ENCODE peak calls at places on chromosomes 6 and 20, in eight cellular contexts. V is upper lobe of left lung, H is cardiac fibroblast, F is epithelial cell of esophagus, D is heart right ventricle, O is cardiac muscle cell, G is fibroblast of villous mesenchyme, Q is lower leg skin. S is an unnamed sample.
A peak's percentile ranks its signal among the peaks of the same experiment; 100 is the strongest.

GRCh38 chr6:23388239-23388803 is 737.7 kb upstream of the NRSN1 start:
- DNase-seq in V (no peak), H (no peak), F (no peak), D (no peak), O (no peak), G (no peak), Q (no peak), S (no peak)

GRCh38 chr6:30097902-30098606 is 14.8 kb downstream of the TRIM31 start:
- DNase-seq in V (no peak), H (no peak), F (peak; percentile 30), D (no peak), O (no peak), G (no peak), Q (no peak), S (no peak)

GRCh38 chr6:33144373-33144772 is 47.9 kb downstream of the COL11A2 start:
- DNase-seq in V (no peak), H (no peak), F (peak; percentile 36), D (no peak), O (no peak), G (no peak), Q (no peak), S (no peak)

GRCh38 chr20:5216663-5217062 is 89.9 kb downstream of the CDS2 start:
- DNase-seq in V (no peak), H (no peak), F (no peak), D (no peak), O (no peak), G (no peak), Q (no peak), S (no peak)

GRCh38 chr6:147906361-147906760 is 397.9 kb downstream of the SAMD5 start:
- DNase-seq in V (no peak), H (peak; percentile 2), F (peak; percentile 33), D (no peak), O (no peak), G (no peak), Q (no peak), S (no peak)

GRCh38 chr20:57167971-57168693 is 98.3 kb downstream of the BMP7 start:
- DNase-seq in V (peak; percentile 65), H (no peak), F (no peak), D (peak; percentile 36), O (no peak), G (peak; percentile 56), Q (no peak), S (peak; percentile 35)

GRCh38 chr6:105985098-105985815 is 100.9 kb upstream of the PRDM1 start:
- DNase-seq in V (no peak), H (no peak), F (peak; percentile 54), D (peak; percentile 14), O (no peak), G (peak; percentile 36), Q (no peak), S (no peak)

GRCh38 chr6:119612176-119612870 is 262.8 kb upstream of the MAN1A1 start:
- DNase-seq in V (no peak), H (peak; percentile 63), F (no peak), D (no peak), O (no peak), G (no peak), Q (no peak), S (no peak)

GRCh38 chr6:71855406-71855805 is 30.9 kb upstream of the RIMS1 start:
- DNase-seq in V (no peak), H (no peak), F (peak; percentile 16), D (no peak), O (no peak), G (no peak), Q (no peak), S (no peak)

GRCh38 chr20:5056801-5057599 is 55.7 kb upstream of the SLC23A2 start:
- DNase-seq in V (no peak), H (peak; percentile 60), F (peak; percentile 60), D (peak; percentile 22), O (no peak), G (peak; percentile 23), Q (no peak), S (no peak)

GRCh38 chr6:3431994-3432393 is 24.9 kb downstream of the SLC22A23 start:
- DNase-seq in V (no peak), H (no peak), F (peak; percentile 95), D (no peak), O (no peak), G (no peak), Q (peak; percentile 61), S (no peak)

GRCh38 chr20:61744691-61745396 is 320.8 kb downstream of the TAF4 start:
- DNase-seq in V (no peak), H (peak; percentile 49), F (peak; percentile 11), D (no peak), O (no peak), G (no peak), Q (no peak), S (no peak)

GRCh38 chr6:167676666-167677421 is 149.9 kb upstream of the AFDN start:
- DNase-seq in V (no peak), H (no peak), F (no peak), D (peak; percentile 59), O (no peak), G (no peak), Q (no peak), S (peak; percentile 69)

GRCh38 chr6:116497089-116497676 is 14.3 kb upstream of the CALHM5 start:
- DNase-seq in V (no peak), H (no peak), F (no peak), D (no peak), O (no peak), G (no peak), Q (no peak), S (no peak)

GRCh38 chr20:43293068-43293786 is 103.5 kb upstream of the PTPRT start:
- DNase-seq in V (no peak), H (no peak), F (no peak), D (no peak), O (no peak), G (no peak), Q (peak; percentile 28), S (no peak)

GRCh38 chr20:44648579-44648978 is 2.9 kb downstream of the ADA start:
- DNase-seq in V (no peak), H (no peak), F (no peak), D (no peak), O (peak; percentile 26), G (no peak), Q (no peak), S (no peak)
- TF ChIP-seq CTCF in V (no peak), H (no peak), F (no peak), D (no peak), O (no peak), G (no peak), Q (no peak), S (no peak)

GRCh38 chr6:8821921-8822512 is 386.7 kb upstream of the SLC35B3 start:
- DNase-seq in V (no peak), H (peak; percentile 0), F (peak; percentile 41), D (no peak), O (no peak), G (no peak), Q (no peak), S (no peak)

GRCh38 chr6:8814440-8815000 is 379.2 kb upstream of the SLC35B3 start:
- DNase-seq in V (no peak), H (no peak), F (no peak), D (no peak), O (no peak), G (no peak), Q (no peak), S (no peak)

GRCh38 chr6:8820313-8820712 is 385.0 kb upstream of the SLC35B3 start:
- DNase-seq in V (no peak), H (no peak), F (no peak), D (no peak), O (no peak), G (no peak), Q (no peak), S (no peak)

DNA sequence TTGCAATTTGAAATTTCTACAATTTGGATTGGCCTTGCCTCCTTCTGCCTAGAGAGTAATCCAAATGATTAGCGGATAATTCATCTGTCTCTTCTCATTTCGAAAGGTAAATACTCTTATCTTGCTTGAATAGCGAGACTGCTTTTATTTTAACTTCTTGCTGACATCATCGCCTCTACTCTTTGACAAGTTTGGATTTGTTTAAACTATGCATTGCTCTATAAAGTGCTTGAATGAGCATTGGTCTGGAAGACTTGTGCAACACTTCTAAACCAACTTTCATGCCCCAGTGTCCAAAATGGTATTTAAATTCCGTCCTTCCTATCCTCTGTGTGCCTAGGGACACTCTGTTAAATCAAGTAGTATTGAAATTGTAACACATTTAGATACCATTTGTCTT is 384.1 kb upstream of the SLC35B3 start:
- DNase-seq in V (no peak), H (no peak), F (peak; percentile 87), D (no peak), O (no peak), G (no peak), Q (no peak), S (no peak)
- TF ChIP-seq CTCF in V (no peak), H (no peak), F (no peak), D (no peak), O (no peak), G (no peak), Q (no peak), S (no peak)

DNA sequence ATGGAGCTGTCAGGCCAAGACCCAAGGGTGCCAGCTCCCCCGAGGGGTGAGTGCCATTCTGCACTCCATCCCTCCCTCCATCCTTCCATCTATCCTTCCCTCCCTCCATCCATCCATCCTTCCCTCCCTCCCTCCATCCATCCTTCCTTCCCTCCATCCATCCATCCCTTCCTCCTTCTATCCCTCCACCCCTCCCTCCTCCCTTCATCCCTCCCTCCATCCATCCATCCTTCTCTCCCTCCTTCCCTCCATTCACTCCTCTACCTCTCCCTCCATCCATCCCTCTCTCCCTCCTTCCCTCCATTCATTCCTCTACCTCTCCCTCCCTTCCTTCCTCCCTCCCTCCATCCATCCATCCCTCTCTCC is 41.3 kb upstream of the MRGBP start:
- DNase-seq in V (no peak), H (no peak), F (no peak), D (no peak), O (no peak), G (no peak), Q (no peak), S (no peak)
- TF ChIP-seq CTCF in V (no peak), H (no peak), F (no peak), D (no peak), O (no peak), G (no peak), Q (no peak), S (no peak)

GRCh38 chr6:40879169-40879568 is 159.9 kb downstream of the UNC5CL start:
- DNase-seq in V (no peak), H (no peak), F (no peak), D (no peak), O (no peak), G (no peak), Q (no peak), S (no peak)

GRCh38 chr6:40876336-40876735 is 162.7 kb downstream of the UNC5CL start:
- DNase-seq in V (no peak), H (no peak), F (no peak), D (no peak), O (no peak), G (no peak), Q (no peak), S (no peak)

GRCh38 chr6:40877362-40877761 is 161.7 kb downstream of the UNC5CL start:
- DNase-seq in V (no peak), H (no peak), F (peak; percentile 75), D (no peak), O (no peak), G (no peak), Q (no peak), S (no peak)

DNA sequence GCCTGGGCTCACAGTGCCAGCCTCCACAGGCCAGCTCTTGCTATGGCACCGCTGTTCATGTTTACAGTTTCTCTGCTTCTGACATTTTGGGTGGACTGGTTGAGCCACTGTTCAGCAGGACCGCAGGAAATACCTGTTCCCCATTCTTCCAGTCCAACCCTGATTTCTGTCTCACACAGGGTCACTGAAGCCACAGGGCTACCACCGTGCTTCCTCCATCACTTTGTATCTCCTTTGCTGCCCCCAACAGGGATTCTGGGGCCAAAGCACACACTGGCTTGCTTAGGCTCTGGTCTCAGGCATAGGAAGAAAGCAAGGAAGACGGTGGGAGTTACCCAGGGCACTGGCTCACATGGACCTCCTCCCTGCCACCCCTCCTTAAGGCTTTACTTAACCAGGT is 164.5 kb downstream of the UNC5CL start:
- DNase-seq in V (no peak), H (no peak), F (peak; percentile 20), D (no peak), O (peak; percentile 30), G (no peak), Q (no peak), S (no peak)
- TF ChIP-seq CTCF in V (no peak), H (no peak), F (peak; percentile 14), D (no peak), O (no peak), G (no peak), Q (no peak), S (no peak)